ENCODE peak calls at places on chromosomes 13 and 19, in five cellular contexts. U is heart left ventricle; A is H9; F is activated CD4-positive, CD25-positive, alpha-beta regulatory T cell; W is stimulated activated CD8-positive, alpha-beta memory T cell treated with anti-CD3 and anti-CD28 coated beads, Interleukin-4, amount 100 ng/mL, for 4 hours. X is an unnamed sample.

GRCh38 chr13:54563286-54563685 is 1534.7 kb downstream of the OLFM4 start:
- DNase-seq in A (no peak), U (no peak), F (no peak), W (no peak), X (no peak)

GRCh38 chr19:56253737-56254136 is 18.8 kb upstream of the EDDM13 start:
- DNase-seq in W (no peak), U (no peak), F (no peak), A (no peak), X (no peak)

GRCh38 chr19:27774827-27775226 is 1438.1 kb downstream of the UQCRFS1 start:
- DNase-seq in U (no peak), A (peak), W (no peak), F (no peak), X (no peak)

GRCh38 chr13:43698743-43699142 is 88.0 kb downstream of the ENOX1 start:
- DNase-seq in U (no peak), W (no peak), F (no peak), A (no peak), X (no peak)

GRCh38 chr13:85666356-85666755 is 132.9 kb downstream of the SLITRK6 start:
- DNase-seq in F (no peak), W (no peak), U (no peak), A (peak), X (no peak)

GRCh38 chr19:49746206-49746958 is 16.7 kb downstream of the TSKS start:
- DNase-seq in F (peak), W (peak), A (peak), U (peak), X (peak)

GRCh38 chr19:39190768-39191167 is 6.0 kb upstream of the NCCRP1 start:
- DNase-seq in U (no peak), F (no peak), W (no peak), A (no peak), X (no peak)

GRCh38 chr13:43684947-43685725 is 101.6 kb downstream of the ENOX1 start:
- DNase-seq in W (no peak), F (no peak), U (no peak), A (no peak), X (no peak)

GRCh38 chr13:34748078-34748477 is 194.0 kb upstream of the NBEA start:
- DNase-seq in F (no peak), U (peak), W (no peak), A (no peak), X (peak)

GRCh38 chr19:23318143-23318542 is 67.9 kb upstream of the ZNF724 start:
- DNase-seq in A (no peak), F (no peak), U (no peak), W (no peak), X (no peak)

GRCh38 chr13:91347996-91348905 is 764 bp downstream of the MIR17HG start:
- DNase-seq in F (peak), U (peak), W (peak), A (no peak), X (peak)

GRCh38 chr19:43700368-43701015 is 15.4 kb upstream of the IRGC start:
- DNase-seq in A (no peak), U (peak), W (no peak), F (no peak), X (peak)

GRCh38 chr19:39224910-39225309 is 19.9 kb downstream of the IFNL3 start:
- DNase-seq in F (no peak), U (no peak), A (peak), W (no peak), X (no peak)

GRCh38 chr13:104143760-104144406 is 1077.7 kb upstream of the SLC10A2 start:
- DNase-seq in W (no peak), A (peak), U (no peak), F (no peak), X (no peak)

GRCh38 chr13:110444226-110444653 is 117.3 kb downstream of the RAB20 start:
- DNase-seq in A (no peak), W (no peak), F (no peak), U (no peak), X (no peak)

GRCh38 chr19:55687281-55688172 is 12.5 kb downstream of the EPN1 start:
- DNase-seq in W (no peak), U (peak), A (no peak), F (no peak), X (no peak)

GRCh38 chr19:40392894-40393517 is 3.0 kb upstream of the HIPK4 start:
- DNase-seq in A (no peak), U (no peak), F (no peak), W (no peak), X (no peak)

GRCh38 chr19:47210689-47211316 is 20.2 kb downstream of the BBC3 start:
- DNase-seq in U (peak), A (peak), W (peak), F (peak), X (peak)

GRCh38 chr13:78182813-78183212 is 264.2 kb upstream of the EDNRB start:
- DNase-seq in A (no peak), F (no peak), W (no peak), U (no peak), X (no peak)

GRCh38 chr19:53394522-53394973 is 401 bp upstream of the ZNF765 start:
- DNase-seq in U (peak), A (peak), W (no peak), F (no peak), X (peak)

GRCh38 chr13:28392428-28392827 is 102.5 kb downstream of the FLT1 start:
- DNase-seq in W (no peak), A (no peak), F (no peak), U (no peak), X (no peak)

GRCh38 chr19:43439183-43440063 is 24.7 kb downstream of the TEX101 start:
- DNase-seq in A (no peak), W (no peak), F (no peak), U (no peak), X (no peak)

GRCh38 chr19:18388328-18389094 is 2.6 kb downstream of the GDF15 start:
- DNase-seq in F (peak), U (peak), W (peak), A (peak), X (peak)

GRCh38 chr19:20928371-20928770 is 5.3 kb downstream of the ZNF85 start:
- DNase-seq in A (no peak), F (no peak), W (no peak), U (no peak), X (no peak)

GRCh38 chr13:90205911-90206310 is 1141.6 kb upstream of the MIR17HG start:
- DNase-seq in U (no peak), A (no peak), F (no peak), W (no peak), X (no peak)

GRCh38 chr19:55283548-55284393 is at the start of gene BRSK1:
- DNase-seq in W (peak), A (peak), U (peak), F (peak), X (peak)

GRCh38 chr19:52962394-52963228 is at the start of gene ZNF816:
- DNase-seq in U (peak), F (peak), A (peak), W (peak), X (peak)

GRCh38 chr13:72544042-72544441 is 183.4 kb downstream of the MZT1 start:
- DNase-seq in A (no peak), W (no peak), F (no peak), U (no peak), X (no peak)

GRCh38 chr19:992670-993055 is 7.6 kb upstream of the GRIN3B start:
- DNase-seq in A (no peak), U (no peak), W (no peak), F (no peak), X (no peak)

GRCh38 chr19:47839913-47840312 is 18.2 kb downstream of the CRX start:
- DNase-seq in A (peak), W (no peak), U (no peak), F (no peak), X (no peak)

GRCh38 chr13:66657165-66657895 is 572.8 kb downstream of the PCDH9 start:
- DNase-seq in U (peak), A (no peak), W (no peak), F (no peak), X (peak)

GRCh38 chr19:33394006-33394722 is 20.7 kb downstream of the CEBPG start:
- DNase-seq in A (no peak), F (no peak), U (peak), W (no peak), X (no peak)

GRCh38 chr13:40591091-40591490 is 75.3 kb downstream of the FOXO1 start:
- DNase-seq in F (no peak), W (no peak), U (no peak), A (no peak), X (no peak)